ENCODE peak calls at places on chromosomes 13 and 19, in nine cellular contexts. D, X, S, Y, L, J, U, Q and A are unnamed samples.

GRCh38 chr19:12687496-12688196 is at the start of gene GNG14:
- DNase-seq in D (no peak), X (no peak), S (no peak), Y (no peak), L (no peak), J (no peak), U (no peak), Q (no peak), A (no peak)

GRCh38 chr13:87671824-87672603 is 843 bp downstream of the SLITRK5 start:
- DNase-seq in D (no peak), X (no peak), S (no peak), Y (no peak), L (no peak), J (no peak), U (peak), Q (peak), A (peak)

GRCh38 chr13:50170447-50171037 is 155.3 kb downstream of the KCNRG start:
- DNase-seq in D (no peak), X (no peak), S (no peak), Y (no peak), L (no peak), J (no peak), U (no peak), Q (no peak), A (no peak)

GRCh38 chr13:42330991-42331390 is 59.0 kb downstream of the AKAP11 start:
- DNase-seq in D (no peak), X (no peak), S (no peak), Y (no peak), L (no peak), J (no peak), U (no peak), Q (no peak), A (no peak)

GRCh38 chr19:49999371-50000010 is 25.7 kb downstream of the VRK3 start:
- DNase-seq in D (no peak), X (peak), S (no peak), Y (no peak), L (no peak), J (no peak), U (no peak), Q (no peak), A (no peak)

GRCh38 chr19:55305491-55305890 is 19.6 kb downstream of the TMEM150B start:
- DNase-seq in D (no peak), X (peak), S (peak), Y (no peak), L (peak), J (peak), U (no peak), Q (peak), A (peak)

GRCh38 chr13:50979187-50979586 is 69.6 kb downstream of the RNASEH2B start:
- DNase-seq in D (no peak), X (no peak), S (no peak), Y (no peak), L (no peak), J (no peak), U (no peak), Q (no peak), A (no peak)

GRCh38 chr19:45137179-45137761 is 23.5 kb downstream of the NKPD1 start:
- DNase-seq in D (no peak), X (no peak), S (no peak), Y (no peak), L (no peak), J (no peak), U (no peak), Q (no peak), A (no peak)

GRCh38 chr13:67549331-67549730 is 319.2 kb upstream of the PCDH9 start:
- DNase-seq in D (no peak), X (no peak), S (no peak), Y (no peak), L (no peak), J (no peak), U (no peak), Q (no peak), A (no peak)

GRCh38 chr13:27039171-27039701 is 132.4 kb downstream of the USP12 start:
- DNase-seq in D (no peak), X (no peak), S (no peak), Y (no peak), L (no peak), J (no peak), U (no peak), Q (no peak), A (no peak)

GRCh38 chr19:3285647-3286176 is 61.3 kb downstream of the CELF5 start:
- DNase-seq in D (no peak), X (no peak), S (no peak), Y (no peak), L (peak), J (peak), U (no peak), Q (peak), A (no peak)

GRCh38 chr13:33937373-33938087 is 119.6 kb downstream of the RFC3 start:
- DNase-seq in D (no peak), X (no peak), S (no peak), Y (no peak), L (no peak), J (no peak), U (no peak), Q (peak), A (no peak)

GRCh38 chr19:33391631-33392249 is 18.2 kb downstream of the CEBPG start:
- DNase-seq in D (no peak), X (no peak), S (no peak), Y (no peak), L (no peak), J (no peak), U (no peak), Q (no peak), A (no peak)

GRCh38 chr19:49342291-49342721 is 7.1 kb downstream of the CD37 start:
- DNase-seq in D (no peak), X (no peak), S (no peak), Y (no peak), L (no peak), J (no peak), U (peak), Q (no peak), A (no peak)

GRCh38 chr13:33494596-33495214 is 209.2 kb upstream of the STARD13 start:
- DNase-seq in D (no peak), X (no peak), S (no peak), Y (no peak), L (no peak), J (peak), U (peak), Q (no peak), A (no peak)

GRCh38 chr13:34153428-34154180 is 335.7 kb downstream of the RFC3 start:
- DNase-seq in D (no peak), X (no peak), S (no peak), Y (no peak), L (no peak), J (no peak), U (no peak), Q (no peak), A (no peak)

GRCh38 chr13:91381371-91381770 is 17.1 kb upstream of the GPC5 start:
- DNase-seq in D (no peak), X (no peak), S (no peak), Y (no peak), L (no peak), J (no peak), U (no peak), Q (no peak), A (peak)

GRCh38 chr19:4352701-4353121 is 9.3 kb downstream of the MPND start:
- DNase-seq in D (peak), X (peak), S (peak), Y (peak), L (peak), J (peak), U (peak), Q (peak), A (peak)

GRCh38 chr19:12611361-12611699 is 610 bp downstream of the ZNF791 start:
- DNase-seq in D (peak), X (peak), S (no peak), Y (no peak), L (peak), J (peak), U (peak), Q (peak), A (peak)

GRCh38 chr19:33712268-33712667 is 84.4 kb upstream of the KCTD15 start:
- DNase-seq in D (no peak), X (no peak), S (no peak), Y (no peak), L (no peak), J (no peak), U (no peak), Q (peak), A (no peak)

GRCh38 chr19:12695997-12696365 is 450 bp downstream of the FBXW9 start:
- DNase-seq in D (no peak), X (no peak), S (no peak), Y (no peak), L (no peak), J (no peak), U (no peak), Q (no peak), A (no peak)

GRCh38 chr13:111219306-111219705 is 101.1 kb upstream of the TEX29 start:
- DNase-seq in D (no peak), X (no peak), S (no peak), Y (no peak), L (no peak), J (peak), U (peak), Q (no peak), A (no peak)

GRCh38 chr13:113589961-113590339 is 5.4 kb downstream of the TFDP1 start:
- DNase-seq in D (no peak), X (no peak), S (no peak), Y (no peak), L (no peak), J (no peak), U (no peak), Q (no peak), A (peak)